ENCODE peak calls at places on chromosomes 16 and 17, in eight cellular contexts. L, X, M, C, U, W, J and G are unnamed samples. For H3K4me1, the result is how much of the 10 kb centered on the place peaks cover.

GRCh38 chr16:50372611-50373344 is 4.0 kb upstream of the BRD7 start:
- DNase-seq in U (no peak), L (no peak), M (peak), C (peak), W (no peak), X (no peak), J (peak), G (peak)

GRCh38 chr17:57956311-57957119 is 1.3 kb upstream of the CUEDC1 start:
- DNase-seq in U (peak), X (no peak), J (no peak), M (no peak), W (no peak), L (peak), C (no peak), G (no peak)

GRCh38 chr17:67514998-67515397 is 137.9 kb downstream of the PITPNC1 start:
- DNase-seq in U (no peak), X (no peak), M (no peak), W (no peak), C (no peak), J (no peak), L (peak), G (no peak)

GRCh38 chr17:72935984-72936383 is 156.5 kb downstream of the SLC39A11 start:
- DNase-seq in J (no peak), U (no peak), W (no peak), X (no peak), C (no peak), L (no peak), M (no peak), G (no peak)

GRCh38 chr16:55370762-55371482 is 46.9 kb downstream of the IRX6 start:
- DNase-seq in U (peak), W (peak), M (peak), X (peak), L (peak), J (peak), C (peak), G (peak)

GRCh38 chr16:17258848-17259713 is 211.7 kb downstream of the XYLT1 start:
- DNase-seq in L (peak), U (no peak), W (no peak), X (peak), M (peak), C (peak), J (no peak), G (no peak)

GRCh38 chr17:66184392-66184791 is 7.5 kb downstream of the CEP112 start:
- DNase-seq in X (no peak), L (no peak), J (no peak), W (no peak), U (no peak), C (no peak), M (no peak), G (no peak)

GRCh38 chr16:55552621-55553020 is 13.9 kb upstream of the CAPNS2 start:
- DNase-seq in X (no peak), M (peak), W (peak), C (no peak), U (no peak), J (no peak), L (no peak), G (no peak)

GRCh38 chr17:3015890-3016289 is 47.5 kb downstream of the OR1D5 start:
- DNase-seq in J (no peak), L (no peak), U (no peak), C (no peak), X (no peak), W (no peak), M (peak), G (no peak)

GRCh38 chr16:74216319-74216718 is 80.3 kb upstream of the PSMD7 start:
- DNase-seq in C (no peak), W (peak), L (no peak), M (no peak), J (no peak), X (no peak), U (no peak), G (no peak)

GRCh38 chr17:348692-349425 is 3.7 kb downstream of the RPH3AL start:
- DNase-seq in C (no peak), U (peak), X (peak), L (peak), W (peak), J (no peak), M (no peak), G (no peak)

GRCh38 chr16:65790768-65791167 is 575.7 kb upstream of the CDH5 start:
- DNase-seq in X (no peak), J (no peak), W (no peak), L (no peak), U (no peak), C (no peak), M (no peak), G (no peak)

GRCh38 chr16:31810863-31811262 is 62.7 kb upstream of the ZNF267 start:
- DNase-seq in W (no peak), J (no peak), U (no peak), M (no peak), X (no peak), L (no peak), C (no peak), G (no peak)

GRCh38 chr16:67928561-67929364 is 2.9 kb downstream of the CTRL start:
- DNase-seq in X (peak), M (peak), L (peak), W (peak), U (peak), J (peak), C (peak), G (peak)

GRCh38 chr16:54080524-54081008 is 206.0 kb downstream of the IRX3 start:
- DNase-seq in J (no peak), X (no peak), U (peak), C (no peak), M (peak), L (no peak), W (peak), G (no peak)

GRCh38 chr16:53501216-53501859 is 1.7 kb downstream of the AKTIP start:
- DNase-seq in W (no peak), J (no peak), M (no peak), L (no peak), C (no peak), X (no peak), U (no peak), G (no peak)

GRCh38 chr17:75481194-75482059 is 25.0 kb downstream of the TMEM94 start:
- DNase-seq in M (no peak), U (no peak), C (no peak), J (no peak), W (no peak), X (no peak), L (no peak), G (no peak)
- H3K4me1 ChIP-seq in M (under half), U (under half), C (under half), J (under half), W (under half), X (under half), L (under half), G (under half)

GRCh38 chr17:77302682-77303081 is 161.9 kb downstream of the SEC14L1 start:
- DNase-seq in L (no peak), U (no peak), C (no peak), X (no peak), W (no peak), J (no peak), M (no peak), G (no peak)

GRCh38 chr17:77306048-77306789 is 165.4 kb downstream of the SEC14L1 start:
- DNase-seq in W (no peak), L (no peak), J (no peak), U (no peak), X (no peak), C (no peak), M (no peak), G (no peak)

GRCh38 chr17:77303620-77304019 is 162.9 kb downstream of the SEC14L1 start:
- DNase-seq in C (no peak), W (peak), U (no peak), M (peak), X (no peak), J (no peak), L (no peak), G (no peak)

GRCh38 chr17:77304746-77305473 is 164.1 kb downstream of the SEC14L1 start:
- DNase-seq in U (peak), M (no peak), X (peak), L (no peak), C (no peak), J (no peak), W (no peak), G (no peak)

DNA sequence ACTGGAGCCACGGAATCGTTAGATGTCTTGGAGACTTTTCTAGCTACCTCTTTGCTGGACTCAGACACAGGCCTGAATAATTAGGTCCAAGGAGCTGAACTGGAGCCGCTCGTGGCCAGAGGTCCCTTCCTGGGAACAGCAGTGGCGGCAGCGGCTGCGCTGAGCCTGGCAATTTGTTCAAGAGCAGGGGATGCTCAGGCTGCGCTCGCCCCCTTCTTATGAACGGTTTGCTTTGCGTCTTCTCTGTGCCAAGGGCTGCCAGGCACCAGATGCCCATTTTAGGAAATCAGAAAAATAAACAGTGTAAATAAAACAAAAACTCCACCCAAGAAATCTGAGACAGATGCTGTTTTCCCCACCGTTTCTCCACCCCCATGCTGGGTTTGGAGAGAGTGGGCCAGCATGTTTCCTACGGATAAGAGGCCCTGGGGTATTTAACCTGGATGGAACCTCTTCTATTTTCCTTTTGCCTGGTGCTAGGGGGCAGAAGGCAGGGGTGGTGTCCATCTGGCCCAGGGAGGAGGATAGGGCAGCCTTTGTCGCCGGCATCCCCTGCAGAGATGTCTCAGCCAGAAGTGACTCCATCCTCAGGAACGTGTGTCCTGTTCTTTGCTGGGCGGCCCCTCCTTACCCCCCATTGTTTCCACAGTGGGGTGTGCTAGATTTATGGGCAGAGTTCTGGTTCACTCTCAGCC is 163.4 kb downstream of the SEC14L1 start:
- DNase-seq in M (peak), U (no peak), C (no peak), J (no peak), X (no peak), L (no peak), W (peak), G (no peak)
- H3K4me1 ChIP-seq in M (under half), U (half or more), C (under half), J (under half), X (under half), L (under half), W (under half), G (under half)

DNA sequence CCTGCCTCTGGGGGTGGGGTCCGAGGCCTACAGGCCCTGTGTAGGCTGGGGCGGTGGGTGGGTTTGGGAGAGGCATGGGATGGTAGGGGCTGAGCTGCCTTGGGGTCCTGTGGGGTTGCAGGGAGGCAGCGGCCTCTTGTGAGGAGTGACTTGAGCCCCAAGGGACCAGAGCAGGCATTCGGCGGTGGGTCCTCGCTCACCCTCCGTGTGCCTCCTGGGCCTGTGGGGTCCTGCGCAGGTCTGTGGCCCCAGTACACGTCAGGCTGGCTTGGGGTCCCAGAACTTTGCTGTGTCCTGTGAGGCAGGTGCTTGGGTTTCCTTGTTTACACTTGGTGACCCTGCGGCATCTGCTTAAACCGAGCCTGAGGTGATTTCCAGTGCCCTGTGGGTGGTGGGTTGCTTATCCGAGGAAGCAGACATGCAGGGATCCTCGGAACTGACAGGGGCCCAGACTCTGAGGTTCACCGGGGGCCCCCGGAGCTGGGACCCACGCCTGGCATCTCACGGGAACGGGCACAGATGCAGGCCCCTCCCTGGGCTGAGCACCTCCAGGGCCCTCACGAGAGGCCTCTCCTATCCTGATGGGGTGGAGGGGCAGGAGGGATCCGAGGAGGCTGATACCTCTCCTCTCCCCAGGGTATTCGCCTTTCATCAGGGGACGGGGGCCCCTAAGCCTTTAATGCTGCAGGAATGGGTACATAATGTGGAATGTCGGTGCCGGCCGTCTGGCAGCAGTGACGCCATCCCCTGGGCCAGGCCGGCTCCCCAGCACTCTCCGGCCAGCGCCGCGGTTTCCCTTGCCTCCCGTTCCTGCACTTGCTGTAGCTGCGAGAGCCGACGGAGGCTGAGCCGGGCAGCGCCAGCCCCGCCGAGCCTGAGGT is 7.7 kb downstream of the METRNL start:
- DNase-seq in C (no peak), L (no peak), X (no peak), M (peak), J (no peak), U (no peak), W (no peak), G (no peak)
- H3K4me1 ChIP-seq in C (under half), L (under half), X (half or more), M (half or more), J (under half), U (half or more), W (under half), G (half or more)

GRCh38 chr17:35076874-35077273 is 13.4 kb upstream of the RFFL start:
- DNase-seq in X (no peak), W (no peak), L (no peak), U (no peak), C (no peak), J (no peak), M (no peak), G (no peak)
- H3K4me1 ChIP-seq in X (under half), W (under half), L (under half), U (half or more), C (under half), J (under half), M (under half), G (under half)

GRCh38 chr17:19979917-19980770 is 2.5 kb upstream of the AKAP10 start:
- DNase-seq in W (no peak), J (no peak), L (peak), M (no peak), U (no peak), X (peak), C (peak), G (peak)
- H3K4me1 ChIP-seq in W (under half), J (under half), L (under half), M (under half), U (under half), X (under half), C (under half), G (under half)

DNA sequence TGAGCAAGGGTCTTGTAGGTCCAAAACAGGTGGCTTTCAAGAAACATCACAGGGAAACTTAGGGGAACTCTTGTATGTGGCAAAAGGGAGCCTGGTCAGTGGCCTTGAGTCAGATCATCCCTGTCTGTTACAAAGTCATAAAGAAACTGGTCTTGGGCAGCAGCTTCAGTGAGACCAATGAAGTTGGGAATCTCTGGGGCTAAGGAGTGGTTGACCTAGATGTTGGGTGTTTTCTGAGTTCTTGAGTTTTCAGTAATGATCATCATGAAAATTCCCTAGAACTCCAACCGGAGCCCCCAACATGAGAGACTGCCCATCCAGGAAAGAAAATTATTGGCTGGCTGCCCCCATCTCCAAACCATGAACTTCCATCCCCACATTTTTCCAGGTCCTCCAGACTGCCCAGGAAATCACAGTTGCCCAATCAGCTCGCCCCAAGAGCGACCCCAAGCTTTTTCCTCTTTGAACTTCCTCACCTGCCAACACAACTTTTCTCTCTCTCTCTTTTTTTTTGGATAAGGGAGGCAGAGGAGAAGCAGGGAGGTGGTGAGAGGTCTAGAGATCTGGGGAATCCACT is 3.9 kb downstream of the CCR7 start:
- DNase-seq in M (no peak), U (peak), X (no peak), C (no peak), L (no peak), W (no peak), J (no peak), G (no peak)
- H3K4me1 ChIP-seq in M (under half), U (under half), X (under half), C (under half), L (under half), W (under half), J (under half), G (half or more)

GRCh38 chr16:12871784-12872183 is 29.6 kb upstream of the SHISA9 start:
- DNase-seq in L (no peak), C (no peak), W (no peak), X (no peak), M (no peak), J (no peak), U (no peak), G (no peak)
- H3K4me1 ChIP-seq in L (under half), C (under half), W (under half), X (under half), M (under half), J (under half), U (under half), G (under half)

DNA sequence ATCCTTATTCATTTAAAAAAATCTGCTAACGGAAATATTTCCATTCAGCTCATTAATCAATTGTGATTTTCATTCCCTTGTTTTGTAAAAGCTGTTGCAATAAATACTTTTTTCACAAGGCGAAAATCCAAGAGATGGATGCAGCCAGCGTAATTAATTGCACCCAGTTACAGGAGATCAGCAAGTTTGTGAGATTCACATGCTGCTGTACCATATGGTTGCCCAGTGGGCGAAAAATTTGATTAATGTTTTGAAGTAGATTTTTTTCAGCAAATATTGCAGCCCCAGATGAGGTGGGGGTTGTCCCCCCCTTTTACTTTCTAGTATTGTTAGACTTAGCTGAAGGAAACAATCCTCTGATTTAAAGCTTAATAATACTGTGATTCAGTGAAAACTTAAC is 186.6 kb downstream of the WWOX start:
- DNase-seq in L (no peak), U (no peak), J (no peak), X (no peak), C (no peak), W (no peak), M (no peak), G (no peak)
- H3K4me1 ChIP-seq in L (under half), U (under half), J (under half), X (under half), C (under half), W (under half), M (under half), G (under half)

GRCh38 chr16:85870159-85870558 is 28.8 kb upstream of the IRF8 start:
- DNase-seq in W (no peak), J (no peak), C (peak), X (no peak), L (peak), U (no peak), M (no peak), G (no peak)

GRCh38 chr16:85868495-85868894 is 30.5 kb upstream of the IRF8 start:
- DNase-seq in X (no peak), U (no peak), J (no peak), M (no peak), L (no peak), W (no peak), C (no peak), G (no peak)

GRCh38 chr16:85871756-85872155 is 27.2 kb upstream of the IRF8 start:
- DNase-seq in C (no peak), W (no peak), U (no peak), X (no peak), M (no peak), L (no peak), J (no peak), G (no peak)

GRCh38 chr16:85878407-85878806 is 20.6 kb upstream of the IRF8 start:
- DNase-seq in C (no peak), W (no peak), M (no peak), L (peak), X (no peak), U (no peak), J (no peak), G (no peak)

DNA sequence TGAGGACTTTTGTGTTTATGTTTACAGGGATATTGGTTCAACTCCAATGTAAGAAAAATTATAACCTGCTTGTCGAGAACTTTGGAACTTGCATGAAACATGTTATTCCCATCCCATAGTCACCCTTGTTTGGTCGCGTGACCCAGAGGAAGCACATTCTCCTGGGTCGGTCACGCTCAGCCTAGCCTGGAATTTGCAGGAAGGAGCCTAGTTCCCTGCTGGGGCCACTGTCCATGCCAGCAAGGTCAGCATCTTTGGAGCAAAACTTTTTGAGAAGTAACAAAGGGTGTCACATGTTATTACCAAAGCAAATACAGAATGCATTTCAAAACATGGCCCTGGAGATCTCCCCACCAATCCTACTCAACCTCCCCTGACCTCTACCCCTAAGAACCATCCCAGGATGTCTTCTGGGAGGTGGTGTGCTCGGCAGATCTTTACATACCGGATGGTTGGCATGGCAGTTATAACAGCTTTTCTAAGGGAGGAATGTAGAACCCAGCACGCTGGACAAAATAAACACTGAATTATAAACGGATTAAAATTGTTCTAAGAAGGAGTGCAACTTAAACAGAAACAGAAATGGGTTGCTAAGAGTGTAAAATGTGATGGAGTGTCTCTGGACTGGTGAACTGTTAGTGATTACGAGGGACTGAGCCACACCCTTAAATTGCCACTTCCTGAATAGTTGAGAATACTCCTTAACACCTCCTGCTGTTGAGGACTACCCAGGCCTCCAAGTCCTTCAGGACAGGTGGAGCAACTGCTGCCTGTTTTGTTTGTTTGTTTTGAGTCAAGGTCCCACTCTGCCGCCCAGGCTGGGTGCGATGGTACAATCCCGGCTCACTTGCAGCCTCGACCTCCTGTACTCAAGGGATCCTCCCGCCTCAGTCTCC is 26.0 kb upstream of the IRF8 start:
- DNase-seq in U (no peak), J (no peak), X (no peak), C (peak), W (no peak), L (no peak), M (no peak), G (no peak)
- H3K4me1 ChIP-seq in U (under half), J (under half), X (under half), C (under half), W (under half), L (under half), M (under half), G (under half)

GRCh38 chr16:21654881-21655280 is 2.5 kb upstream of the IGSF6 start:
- DNase-seq in L (no peak), W (no peak), C (no peak), M (no peak), X (no peak), J (no peak), U (no peak), G (no peak)
- H3K4me1 ChIP-seq in L (under half), W (under half), C (under half), M (under half), X (under half), J (under half), U (under half), G (half or more)